ENCODE peak calls at places on chromosomes 4 and X, in six cellular contexts. K is stimulated activated CD8-positive, alpha-beta memory T cell treated with anti-CD3 and anti-CD28 coated beads, Interleukin-4, amount 100 ng/mL, for 24 hours; M is activated CD4-positive, alpha-beta T cell treated with anti-CD3 and anti-CD28 coated beads, Interleukin-2, amount 50 U/mL, for 1 hour; D is effector CD4-positive, alpha-beta T cell; X is MCF 10A; L is mesendoderm. H is an unnamed sample.

GRCh38 chrX:153969904-153970397 is 1.7 kb downstream of the HCFC1 start:
- DNase-seq in K (no peak), M (no peak), D (no peak), X (no peak), L (no peak), H (no peak)

GRCh38 chr4:81723044-81723884 is 251.6 kb upstream of the RASGEF1B start:
- DNase-seq in K (no peak), M (no peak), D (no peak), X (no peak), L (no peak), H (no peak)

GRCh38 chr4:183335369-183335940 is 13.2 kb upstream of the CLDN24 start:
- DNase-seq in K (no peak), M (no peak), D (no peak), X (peak), L (peak), H (peak)

GRCh38 chr4:5711479-5712184 is 631 bp downstream of the EVC start:
- DNase-seq in K (no peak), M (no peak), D (no peak), X (peak), L (peak), H (no peak)

GRCh38 chr4:102826890-102827673 is at the start of gene UBE2D3:
- DNase-seq in K (peak), M (peak), D (peak), X (peak), L (peak), H (peak)

GRCh38 chrX:11967986-11968385 is 170.3 kb upstream of the FRMPD4 start:
- DNase-seq in K (no peak), M (no peak), D (no peak), X (peak), L (no peak), H (no peak)

GRCh38 chr4:171202908-171203307 is 610.3 kb upstream of the GALNTL6 start:
- DNase-seq in K (no peak), M (no peak), D (no peak), X (no peak), L (no peak), H (no peak)

GRCh38 chrX:12788645-12789044 is 2.6 kb upstream of the PRPS2 start:
- DNase-seq in K (no peak), M (no peak), D (no peak), X (no peak), L (no peak), H (no peak)

GRCh38 chrX:64394874-64395567 is at the start of gene MTMR8:
- DNase-seq in K (peak), M (peak), D (peak), X (no peak), L (peak), H (no peak)

GRCh38 chrX:140362861-140363260 is 142.0 kb downstream of the SOX3 start:
- DNase-seq in K (no peak), M (no peak), D (no peak), X (no peak), L (no peak), H (no peak)

GRCh38 chr4:184345573-184345922 is 127.9 kb upstream of the ENPP6 start:
- DNase-seq in K (no peak), M (no peak), D (no peak), X (no peak), L (no peak), H (no peak)

GRCh38 chrX:129790146-129790545 is 10.4 kb downstream of the SASH3 start:
- DNase-seq in K (no peak), M (no peak), D (no peak), X (no peak), L (no peak), H (no peak)

GRCh38 chr4:135197650-135198049 is 996.1 kb upstream of the PABPC4L start:
- DNase-seq in K (no peak), M (no peak), D (no peak), X (no peak), L (no peak), H (no peak)

GRCh38 chrX:18654873-18655836 is 16.8 kb downstream of the RS1 start:
- DNase-seq in K (no peak), M (no peak), D (no peak), X (no peak), L (no peak), H (no peak)

GRCh38 chrX:46819136-46819535 is 17.7 kb upstream of the RP2 start:
- DNase-seq in K (no peak), M (no peak), D (no peak), X (no peak), L (peak), H (no peak)

GRCh38 chr4:112704991-112705845 is 68.3 kb downstream of the LARP7 start:
- DNase-seq in K (no peak), M (no peak), D (no peak), X (peak), L (peak), H (peak)

GRCh38 chr4:152458801-152459302 is 77.0 kb downstream of the FBXW7 start:
- DNase-seq in K (no peak), M (no peak), D (no peak), X (no peak), L (no peak), H (no peak)

GRCh38 chr4:98484031-98484430 is 174.4 kb downstream of the TSPAN5 start:
- DNase-seq in K (no peak), M (no peak), D (no peak), X (peak), L (no peak), H (no peak)

GRCh38 chr4:114600066-114600552 is 1.5 kb downstream of the UGT8 start:
- DNase-seq in K (no peak), M (no peak), D (no peak), X (no peak), L (no peak), H (no peak)

GRCh38 chr4:122540827-122541226 is 80.0 kb downstream of the IL21 start:
- DNase-seq in K (no peak), M (no peak), D (no peak), X (no peak), L (no peak), H (no peak)

GRCh38 chr4:110071466-110071865 is 126.9 kb downstream of the ELOVL6 start:
- DNase-seq in K (no peak), M (no peak), D (no peak), X (no peak), L (peak), H (no peak)

GRCh38 chr4:172927096-172927495 is 241.5 kb upstream of the GALNT7 start:
- DNase-seq in K (no peak), M (no peak), D (no peak), X (no peak), L (no peak), H (no peak)

GRCh38 chr4:86608757-86609375 is 14.8 kb downstream of the PTPN13 start:
- DNase-seq in K (no peak), M (no peak), D (no peak), X (no peak), L (no peak), H (no peak)

GRCh38 chr4:40685300-40685699 is 55.6 kb upstream of the RBM47 start:
- DNase-seq in K (no peak), M (no peak), D (no peak), X (peak), L (no peak), H (no peak)

GRCh38 chrX:155612312-155613224 is at the start of gene TMLHE:
- DNase-seq in K (peak), M (peak), D (peak), X (peak), L (peak), H (peak)

GRCh38 chrX:15382809-15383208 is 1.4 kb downstream of the VEGFD start:
- DNase-seq in K (no peak), M (no peak), D (no peak), X (no peak), L (no peak), H (no peak)

GRCh38 chrX:3815896-3816664 is 102.6 kb upstream of the PRKX start:
- DNase-seq in K (peak), M (peak), D (peak), X (peak), L (peak), H (no peak)

GRCh38 chrX:21158678-21159077 is 215.5 kb upstream of the CNKSR2 start:
- DNase-seq in K (no peak), M (no peak), D (no peak), X (no peak), L (peak), H (no peak)

GRCh38 chrX:1453951-1454785 is 1.5 kb upstream of the ASMTL start:
- DNase-seq in K (peak), M (peak), D (peak), X (peak), L (peak), H (peak)

GRCh38 chrX:80513620-80514019 is 93.4 kb downstream of the TENT5D start:
- DNase-seq in K (no peak), M (no peak), D (no peak), X (no peak), L (peak), H (no peak)

GRCh38 chr4:80986021-80986420 is 44.5 kb upstream of the BMP3 start:
- DNase-seq in K (no peak), M (no peak), D (no peak), X (no peak), L (no peak), H (no peak)

GRCh38 chr4:168511780-168512467 is 15.1 kb downstream of the PALLD start:
- DNase-seq in K (peak), M (peak), D (peak), X (no peak), L (no peak), H (no peak)

GRCh38 chrX:43676960-43677582 is 21.0 kb downstream of the MAOA start:
- DNase-seq in K (no peak), M (no peak), D (no peak), X (peak), L (peak), H (no peak)

GRCh38 chrX:55778322-55778721 is 60.8 kb downstream of the RRAGB start:
- DNase-seq in K (no peak), M (no peak), D (no peak), X (no peak), L (peak), H (no peak)

GRCh38 chrX:107602694-107603239 is 25.5 kb upstream of the PRPS1 start:
- DNase-seq in K (no peak), M (no peak), D (no peak), X (no peak), L (no peak), H (no peak)

GRCh38 chrX:41932885-41933284 is 9.5 kb upstream of the CASK start:
- DNase-seq in K (no peak), M (no peak), D (no peak), X (no peak), L (no peak), H (no peak)

GRCh38 chrX:101203782-101204351 is 15.7 kb upstream of the DRP2 start:
- DNase-seq in K (no peak), M (no peak), D (no peak), X (no peak), L (no peak), H (no peak)

GRCh38 chr4:59597536-59598232 is 1602.4 kb upstream of the ADGRL3 start:
- DNase-seq in K (no peak), M (no peak), D (no peak), X (no peak), L (no peak), H (no peak)

H was measured in H54.